ENCODE peak calls at places on chromosomes 2 and 18, in six cellular contexts. N is CD14-positive monocyte; D is SHP77; W is A549; A is stimulated activated CD4-positive, alpha-beta T cell treated with anti-CD3 and anti-CD28 coated beads, Interleukin-2, amount 100 ng/mL, for 24 hours; T is NCI-H69. L is an unnamed sample.
A peak's percentile ranks its signal among the peaks of the same experiment; 100 is the strongest.

GRCh38 chr18:63974991-63975390 is 5.1 kb downstream of the SERPINB8 start:
- DNase-seq in N (no peak), D (no peak), W (no peak), A (peak; percentile 23), T (peak; percentile 68), L (no peak)

GRCh38 chr2:94966689-94967088 is 58.8 kb upstream of the MAL start:
- DNase-seq in N (no peak), D (no peak), W (no peak), A (no peak), T (no peak), L (no peak)

GRCh38 chr18:77004555-77005380 is 127.8 kb downstream of the MBP start:
- DNase-seq in N (peak; percentile 75), D (no peak), W (no peak), A (no peak), T (no peak), L (no peak)

GRCh38 chr18:2982452-2983172 is 30.3 kb downstream of the LPIN2 start:
- DNase-seq in N (no peak), D (no peak), W (no peak), A (no peak), T (no peak), L (no peak)

GRCh38 chr2:67037655-67038054 is 359.5 kb upstream of the ETAA1 start:
- DNase-seq in N (no peak), D (peak; percentile 68), W (no peak), A (no peak), T (peak; percentile 95), L (no peak)

GRCh38 chr2:64906853-64907536 is 82.2 kb upstream of the SLC1A4 start:
- DNase-seq in N (no peak), D (no peak), W (no peak), A (no peak), T (no peak), L (no peak)

GRCh38 chr2:39735648-39736047 is 43.4 kb downstream of the THUMPD2 start:
- DNase-seq in N (no peak), D (no peak), W (no peak), A (no peak), T (no peak), L (no peak)

GRCh38 chr18:1526996-1527395 is 622.3 kb downstream of the ADCYAP1 start:
- DNase-seq in N (no peak), D (no peak), W (no peak), A (no peak), T (no peak), L (no peak)

GRCh38 chr2:55810621-55811020 is 113.0 kb downstream of the EFEMP1 start:
- DNase-seq in N (no peak), D (no peak), W (no peak), A (no peak), T (no peak), L (no peak)

GRCh38 chr2:239181601-239182471 is 219.0 kb downstream of the HDAC4 start:
- DNase-seq in N (no peak), D (no peak), W (no peak), A (no peak), T (peak; percentile 89), L (no peak)

GRCh38 chr2:221997100-221997499 is 301.7 kb downstream of the PAX3 start:
- DNase-seq in N (no peak), D (no peak), W (peak; percentile 2), A (no peak), T (no peak), L (peak; percentile 2)

GRCh38 chr2:219358170-219359075 is 25.9 kb upstream of the RESP18 start:
- DNase-seq in N (no peak), D (no peak), W (peak; percentile 15), A (no peak), T (peak; percentile 37), L (no peak)

GRCh38 chr2:195238366-195238765 is 418.7 kb upstream of the SLC39A10 start:
- DNase-seq in N (no peak), D (no peak), W (no peak), A (no peak), T (peak; percentile 39), L (no peak)

GRCh38 chr2:215506604-215506990 is 70.7 kb upstream of the FN1 start:
- DNase-seq in N (no peak), D (no peak), W (no peak), A (no peak), T (no peak), L (no peak)

GRCh38 chr2:239918749-239919148 is 106.4 kb downstream of the NDUFA10 start:
- DNase-seq in N (no peak), D (no peak), W (no peak), A (peak; percentile 6), T (no peak), L (no peak)

L was measured in Panc1.